ENCODE peak calls at places on chromosome 21, in four cellular contexts. One of them, this sample, is unnamed.

GRCh38 chr21:46149205-46149901 is 6.0 kb downstream of the FTCD start:
- DNase-seq in WTC11: peak; percentile 8
- DNase-seq in M059J: no peak
- DNase-seq in activated effector memory CD4-positive, alpha-beta T cell treated with Interleukin-2 at 50 U/mL for 16 hours: no peak
- DNase-seq in this sample: no peak

GRCh38 chr21:41317458-41317857 is 857 bp downstream of the FAM3B start:
- DNase-seq in M059J: no peak
- DNase-seq in WTC11: no peak
- DNase-seq in activated effector memory CD4-positive, alpha-beta T cell treated with Interleukin-2 at 50 U/mL for 16 hours: no peak
- DNase-seq in this sample: no peak

GRCh38 chr21:36470294-36470693 is 9.6 kb downstream of the CLDN14 start:
- DNase-seq in M059J: peak; percentile 26
- DNase-seq in WTC11: peak; percentile 36
- DNase-seq in activated effector memory CD4-positive, alpha-beta T cell treated with Interleukin-2 at 50 U/mL for 16 hours: no peak
- DNase-seq in this sample: no peak

GRCh38 chr21:26819944-26820343 is 25.3 kb downstream of the ADAMTS1 start:
- DNase-seq in M059J: no peak
- DNase-seq in WTC11: no peak
- DNase-seq in activated effector memory CD4-positive, alpha-beta T cell treated with Interleukin-2 at 50 U/mL for 16 hours: no peak
- DNase-seq in this sample: no peak

GRCh38 chr21:34761758-34762330 is 93.0 kb downstream of the CLIC6 start:
- DNase-seq in activated effector memory CD4-positive, alpha-beta T cell treated with Interleukin-2 at 50 U/mL for 16 hours: no peak
- DNase-seq in M059J: peak; percentile 67
- DNase-seq in WTC11: no peak
- DNase-seq in this sample: peak; percentile 14

GRCh38 chr21:20603236-20603635 is 395.0 kb upstream of the NCAM2 start:
- DNase-seq in M059J: no peak
- DNase-seq in activated effector memory CD4-positive, alpha-beta T cell treated with Interleukin-2 at 50 U/mL for 16 hours: no peak
- DNase-seq in WTC11: no peak
- DNase-seq in this sample: no peak

GRCh38 chr21:43311303-43311817 is 115.6 kb downstream of the SIK1 start:
- DNase-seq in WTC11: no peak
- DNase-seq in activated effector memory CD4-positive, alpha-beta T cell treated with Interleukin-2 at 50 U/mL for 16 hours: no peak
- DNase-seq in M059J: no peak
- DNase-seq in this sample: no peak

GRCh38 chr21:24290151-24290833 is 1317.0 kb downstream of the MRPL39 start:
- DNase-seq in M059J: no peak
- DNase-seq in activated effector memory CD4-positive, alpha-beta T cell treated with Interleukin-2 at 50 U/mL for 16 hours: no peak
- DNase-seq in WTC11: no peak
- DNase-seq in this sample: no peak